ENCODE peak calls at places on chromosomes 2 and 18, in five cellular contexts. E is naive thymus-derived CD4-positive, alpha-beta T cell; Y is PC-9; C is GM23248; M is AG04450. L is an unnamed sample.
A peak's percentile ranks its signal among the peaks of the same experiment; 100 is the strongest.

GRCh38 chr2:100482741-100483140 is 12.5 kb downstream of the NMS start:
- DNase-seq in E (no peak), Y (no peak), C (no peak), M (no peak), L (no peak)

GRCh38 chr2:236177604-236177966 is 9.4 kb upstream of the GBX2 start:
- DNase-seq in M (no peak), E (no peak), Y (peak; percentile 39), C (peak; percentile 75), L (no peak)

GRCh38 chr2:207091928-207092327 is 73.8 kb downstream of the KLF7 start:
- DNase-seq in M (no peak), E (no peak), C (no peak), Y (no peak), L (no peak)

GRCh38 chr2:62283147-62283546 is 87.2 kb downstream of the B3GNT2 start:
- DNase-seq in E (no peak), C (no peak), Y (no peak), M (no peak), L (no peak)

GRCh38 chr2:162114291-162114690 is 37.8 kb downstream of the GCG start:
- DNase-seq in Y (no peak), E (no peak), M (no peak), C (peak; percentile 20), L (no peak)

GRCh38 chr2:12032421-12032820 is 286.0 kb downstream of the LPIN1 start:
- DNase-seq in M (no peak), Y (no peak), C (no peak), E (no peak), L (no peak)

GRCh38 chr2:216838146-216838545 is 21.7 kb downstream of the TNP1 start:
- DNase-seq in M (peak; percentile 21), E (no peak), C (no peak), Y (no peak), L (no peak)

GRCh38 chr2:40016151-40016885 is 237.3 kb upstream of the THUMPD2 start:
- DNase-seq in E (no peak), C (peak; percentile 63), M (no peak), Y (no peak), L (no peak)

GRCh38 chr18:4455113-4455811 is at the start of gene DLGAP1:
- DNase-seq in M (no peak), Y (peak; percentile 10), E (peak; percentile 22), C (peak; percentile 19), L (no peak)

GRCh38 chr2:157304811-157305712 is 20.6 kb downstream of the ERMN start:
- DNase-seq in M (peak; percentile 7), Y (no peak), E (no peak), C (peak; percentile 70), L (no peak)

GRCh38 chr2:202842690-202843089 is 28.9 kb downstream of the ICA1L start:
- DNase-seq in E (no peak), C (no peak), Y (no peak), M (no peak), L (no peak)

GRCh38 chr2:111663471-111663951 is 220.5 kb downstream of the ANAPC1 start:
- DNase-seq in Y (no peak), E (peak; percentile 13), C (no peak), M (no peak), L (no peak)

GRCh38 chr18:48636436-48636835 is 97.6 kb downstream of the CTIF start:
- DNase-seq in E (no peak), Y (no peak), M (no peak), C (no peak), L (no peak)

GRCh38 chr2:129901754-129902415 is 77.6 kb upstream of the RAB6C start:
- DNase-seq in M (no peak), E (no peak), C (no peak), Y (no peak), L (no peak)

GRCh38 chr18:48222118-48222517 is 187.1 kb downstream of the ZBTB7C start:
- DNase-seq in C (peak; percentile 58), M (no peak), Y (peak; percentile 23), E (no peak), L (no peak)

GRCh38 chr2:235021752-235022151 is 69.9 kb downstream of the SH3BP4 start:
- DNase-seq in M (peak; percentile 47), Y (no peak), C (peak; percentile 94), E (no peak), L (no peak)

GRCh38 chr2:65491381-65491903 is 59.0 kb upstream of the SPRED2 start:
- DNase-seq in E (no peak), M (no peak), Y (peak; percentile 45), C (peak; percentile 13), L (no peak)

GRCh38 chr18:48026216-48026615 is 95.8 kb upstream of the SMAD2 start:
- DNase-seq in M (no peak), C (no peak), Y (no peak), E (no peak), L (no peak)

GRCh38 chr18:7830468-7830867 is 263.4 kb downstream of the PTPRM start:
- DNase-seq in M (no peak), E (no peak), Y (no peak), C (no peak), L (no peak)

GRCh38 chr2:152620218-152620617 is 97.0 kb downstream of the PRPF40A start:
- DNase-seq in E (no peak), C (no peak), Y (no peak), M (no peak), L (no peak)

GRCh38 chr18:56146565-56146964 is 491.8 kb downstream of the TXNL1 start:
- DNase-seq in C (peak; percentile 64), E (no peak), Y (no peak), M (no peak), L (no peak)

GRCh38 chr18:8424917-8425725 is 184.1 kb upstream of the RAB12 start:
- DNase-seq in C (peak; percentile 95), Y (peak; percentile 80), M (peak; percentile 13), E (no peak), L (no peak)

GRCh38 chr2:205148756-205149155 is 533.5 kb upstream of the NRP2 start:
- DNase-seq in Y (no peak), C (no peak), M (no peak), E (no peak), L (no peak)

GRCh38 chr2:4745596-4745995 is 946.6 kb upstream of the SOX11 start:
- DNase-seq in C (no peak), Y (no peak), M (no peak), E (no peak), L (no peak)

GRCh38 chr18:64288446-64288845 is 139.6 kb upstream of the LINC00305 start:
- DNase-seq in Y (no peak), E (no peak), M (no peak), C (no peak), L (no peak)

DNA sequence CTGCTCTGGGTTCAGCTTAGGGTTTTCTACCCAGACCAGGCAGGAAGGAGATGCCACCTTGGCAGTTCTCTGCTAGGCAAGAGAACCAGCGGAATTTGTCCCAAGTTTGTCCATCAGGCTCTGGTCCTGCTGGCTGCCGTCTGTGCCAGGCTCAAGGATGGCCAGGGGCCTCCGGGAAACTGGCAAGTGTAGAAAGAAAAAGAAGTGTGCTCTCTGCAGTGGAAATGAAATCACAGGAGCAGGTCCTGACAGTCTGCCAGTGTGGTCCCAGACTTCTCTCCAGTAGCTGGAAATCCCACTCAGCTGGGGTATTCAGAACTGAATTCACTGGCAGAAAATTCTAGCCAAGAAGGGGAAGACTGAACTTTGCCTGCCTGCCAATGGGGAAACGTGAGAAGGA is 91.0 kb downstream of the STPG4 start:
- DNase-seq in M (no peak), C (no peak), E (no peak), Y (no peak), L (no peak)
- H3K27ac ChIP-seq in M (peak overlapping the region; percentile 11), C (peak overlapping the region; percentile 86), E (no peak overlapping the region), Y (peak overlapping the region; percentile 18), L (no peak overlapping the region)

GRCh38 chr2:96529376-96530143 is 7.0 kb upstream of the ARID5A start:
- DNase-seq in Y (no peak), E (no peak), C (no peak), M (no peak), L (no peak)

GRCh38 chr2:96530144-96530430 is 6.5 kb upstream of the ARID5A start:
- DNase-seq in E (no peak), C (no peak), Y (no peak), M (no peak), L (no peak)

GRCh38 chr2:96527052-96527964 is 9.2 kb upstream of the ARID5A start:
- DNase-seq in M (no peak), E (peak; percentile 74), C (peak; percentile 77), Y (no peak), L (peak; percentile 49)

GRCh38 chr2:96527990-96528679 is 8.4 kb upstream of the ARID5A start:
- DNase-seq in E (peak; percentile 67), M (no peak), C (peak; percentile 48), Y (no peak), L (peak; percentile 33)

DNA sequence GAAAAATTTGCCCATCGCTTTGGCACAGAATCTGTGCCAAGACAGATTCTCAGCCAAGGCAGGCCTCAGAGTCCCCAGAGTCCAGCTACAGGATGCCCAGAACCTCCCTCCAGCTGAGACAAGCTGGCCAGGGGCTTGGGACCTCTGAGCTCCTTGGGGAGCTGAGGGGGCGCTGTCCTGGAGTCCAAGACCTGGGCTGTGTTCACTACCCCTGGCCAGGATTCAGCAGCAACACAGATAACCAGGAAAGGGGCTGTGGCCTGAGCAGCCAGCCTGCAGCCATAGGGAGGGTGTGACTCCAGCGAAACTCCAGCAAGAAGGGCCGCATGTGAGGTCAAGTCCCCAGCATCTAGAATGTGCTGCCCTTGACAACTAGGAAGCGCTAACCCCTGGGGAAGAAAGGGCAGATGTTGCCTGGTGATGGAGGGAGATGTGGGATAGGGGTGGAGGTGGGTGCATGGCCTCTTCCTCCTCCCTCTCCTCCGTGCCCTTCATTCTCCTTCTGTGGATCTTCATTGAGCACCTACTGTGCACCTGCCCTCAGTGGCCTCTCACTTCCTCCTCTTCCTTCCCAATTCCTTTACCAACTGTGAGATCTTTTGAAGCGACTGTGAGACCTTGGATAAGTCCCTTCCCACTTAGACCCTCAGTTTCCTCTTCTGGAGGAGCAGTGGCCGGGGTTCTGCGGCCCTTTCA is 7.7 kb upstream of the ARID5A start:
- DNase-seq in Y (no peak), E (no peak), C (no peak), M (no peak), L (no peak)
- H3K27ac ChIP-seq in Y (no peak overlapping the region), E (peak overlapping the region; percentile 44), C (no peak overlapping the region), M (peak overlapping the region; percentile 31), L (peak overlapping the region; percentile 16)

GRCh38 chr2:54499666-54500065 is 43.5 kb downstream of the SPTBN1 start:
- DNase-seq in C (no peak), Y (no peak), M (no peak), E (no peak), L (no peak)

GRCh38 chr2:54500404-54501147 is 44.4 kb downstream of the SPTBN1 start:
- DNase-seq in C (no peak), E (no peak), Y (no peak), M (no peak), L (no peak)

GRCh38 chr2:54497738-54498680 is 41.9 kb downstream of the SPTBN1 start:
- DNase-seq in C (peak; percentile 58), Y (no peak), M (no peak), E (no peak), L (no peak)

GRCh38 chr2:54494087-54494486 is 38.0 kb downstream of the SPTBN1 start:
- DNase-seq in E (no peak), C (no peak), M (no peak), Y (no peak), L (no peak)

DNA sequence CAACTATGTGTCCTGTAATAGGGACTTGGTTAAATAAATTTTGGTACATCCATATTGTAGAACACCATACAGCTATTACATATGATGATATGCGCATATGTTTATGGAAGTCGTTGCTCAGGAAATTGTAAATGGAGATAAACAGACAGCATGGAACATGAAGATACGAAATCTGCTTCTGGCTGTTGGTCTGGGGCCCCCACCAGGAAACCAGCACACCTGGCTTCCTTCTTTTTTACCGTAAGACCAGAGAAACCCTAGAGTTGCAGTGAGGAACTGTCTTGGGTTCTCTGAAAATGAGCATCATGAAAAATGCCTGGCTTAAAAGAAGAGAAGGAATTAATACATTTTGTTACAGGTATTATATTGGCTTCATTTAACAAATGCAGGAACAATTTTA is 40.8 kb downstream of the SPTBN1 start:
- DNase-seq in C (no peak), Y (no peak), E (no peak), M (no peak), L (no peak)
- H3K27ac ChIP-seq in C (no peak overlapping the region), Y (no peak overlapping the region), E (no peak overlapping the region), M (no peak overlapping the region), L (no peak overlapping the region)

GRCh38 chr2:232697059-232697806 is at the start of gene GIGYF2:
- DNase-seq in C (peak; percentile 96), E (peak; percentile 94), Y (peak; percentile 100), M (peak; percentile 82), L (peak; percentile 85)
- H3K27ac ChIP-seq in C (peak within 1 kb of the TSS; percentile 83), E (peak within 1 kb of the TSS; percentile 96), Y (peak within 1 kb of the TSS; percentile 79), M (peak within 1 kb of the TSS; percentile 58), L (peak within 1 kb of the TSS; percentile 72)